ENCODE peak calls at places on chromosome 10, in seven cellular contexts. F, I, M, C, Z, Q and J are unnamed samples.

GRCh38 chr10:24900888-24901685 is 51.3 kb downstream of the PRTFDC1 start:
- DNase-seq in F (no peak), I (peak), M (no peak), C (no peak), Z (peak), Q (no peak), J (no peak)

GRCh38 chr10:72690071-72690755 is 1.7 kb upstream of the MCU start:
- DNase-seq in F (no peak), I (no peak), M (no peak), C (no peak), Z (no peak), Q (no peak), J (no peak)

GRCh38 chr10:71735709-71736569 is 16.4 kb upstream of the C10orf105 start:
- DNase-seq in F (no peak), I (no peak), M (peak), C (peak), Z (no peak), Q (peak), J (no peak)

GRCh38 chr10:110780704-110781103 is 91.0 kb upstream of the PDCD4 start:
- DNase-seq in F (no peak), I (no peak), M (no peak), C (no peak), Z (no peak), Q (no peak), J (no peak)

GRCh38 chr10:45464958-45465567 is 91.0 kb downstream of the ALOX5 start:
- DNase-seq in F (peak), I (peak), M (no peak), C (peak), Z (peak), Q (peak), J (peak)

GRCh38 chr10:124736491-124737136 is 7.6 kb downstream of the FAM53B start:
- DNase-seq in F (no peak), I (peak), M (no peak), C (no peak), Z (peak), Q (no peak), J (peak)

GRCh38 chr10:89494615-89495014 is 40.8 kb downstream of the SLC16A12 start:
- DNase-seq in F (no peak), I (no peak), M (no peak), C (no peak), Z (no peak), Q (no peak), J (no peak)

GRCh38 chr10:776772-777171 is 87.3 kb upstream of the DIP2C start:
- DNase-seq in F (no peak), I (no peak), M (no peak), C (no peak), Z (no peak), Q (no peak), J (no peak)

GRCh38 chr10:132391372-132392020 is 5.5 kb upstream of the PWWP2B start:
- DNase-seq in F (no peak), I (no peak), M (no peak), C (no peak), Z (no peak), Q (no peak), J (no peak)